ENCODE peak calls at places on chromosomes 13 and 19, in nine cellular contexts. Z is stimulated activated naive CD4-positive, alpha-beta T cell; S is heart right ventricle; N is HEK293T; J is hepatic stellate cell; C is NCI-H69; R is type B pancreatic cell; A is amygdala; K is T-helper 2 cell treated with Interferon-gamma antibody and Interleukin-4, amounts not matched to agents 5 μg/mL and 100 μg/mL, for 36 hours. B is an unnamed sample.

GRCh38 chr13:101065314-101065713 is 351.0 kb downstream of the NALCN start:
- DNase-seq in Z (no peak), S (no peak), N (no peak), J (no peak), C (no peak), R (no peak), A (no peak), K (no peak), B (no peak)

GRCh38 chr19:48213959-48214358 is 41.8 kb downstream of the CARD8 start:
- DNase-seq in Z (no peak), S (no peak), N (no peak), J (no peak), C (no peak), R (no peak), A (no peak), K (no peak), B (no peak)

GRCh38 chr13:97826421-97826965 is 127.0 kb upstream of the IPO5 start:
- DNase-seq in Z (no peak), S (no peak), N (no peak), J (no peak), C (no peak), R (no peak), A (no peak), K (no peak), B (no peak)

GRCh38 chr19:8386990-8387389 is 3.2 kb upstream of the RAB11B start:
- DNase-seq in Z (no peak), S (no peak), N (no peak), J (no peak), C (no peak), R (no peak), A (no peak), K (no peak), B (no peak)

GRCh38 chr13:28336193-28336657 is 158.7 kb downstream of the FLT1 start:
- DNase-seq in Z (no peak), S (peak; percentile 40), N (peak; percentile 49), J (no peak), C (no peak), R (no peak), A (no peak), K (no peak), B (no peak)

GRCh38 chr13:37701972-37702371 is 103.4 kb upstream of the POSTN start:
- DNase-seq in Z (no peak), S (no peak), N (no peak), J (peak; percentile 55), C (no peak), R (no peak), A (no peak), K (no peak), B (peak; percentile 38)

GRCh38 chr19:3272952-3273351 is 48.5 kb downstream of the CELF5 start:
- DNase-seq in Z (no peak), S (no peak), N (no peak), J (no peak), C (no peak), R (no peak), A (no peak), K (no peak), B (no peak)

GRCh38 chr13:63094717-63095116 is 1679.1 kb upstream of the PCDH20 start:
- DNase-seq in Z (no peak), S (no peak), N (no peak), J (no peak), C (no peak), R (no peak), A (no peak), K (no peak), B (no peak)

GRCh38 chr13:23608704-23609413 is 38.6 kb downstream of the TNFRSF19 start:
- DNase-seq in Z (no peak), S (peak; percentile 59), N (no peak), J (no peak), C (peak; percentile 95), R (no peak), A (no peak), K (no peak), B (peak; percentile 75)

GRCh38 chr19:30604657-30605056 is 232.5 kb downstream of the ZNF536 start:
- DNase-seq in Z (no peak), S (no peak), N (no peak), J (no peak), C (no peak), R (no peak), A (no peak), K (no peak), B (no peak)

GRCh38 chr19:28021316-28022185 is 1191.4 kb downstream of the UQCRFS1 start:
- DNase-seq in Z (no peak), S (no peak), N (no peak), J (no peak), C (no peak), R (no peak), A (no peak), K (no peak), B (no peak)

GRCh38 chr13:36357692-36358091 is 11.5 kb upstream of the SPART start:
- DNase-seq in Z (no peak), S (no peak), N (no peak), J (no peak), C (no peak), R (no peak), A (no peak), K (no peak), B (no peak)

GRCh38 chr13:53605306-53605705 is 576.7 kb downstream of the OLFM4 start:
- DNase-seq in Z (no peak), S (no peak), N (no peak), J (no peak), C (peak; percentile 60), R (no peak), A (no peak), K (no peak), B (no peak)

GRCh38 chr19:53903055-53903680 is 5.9 kb upstream of the CACNG7 start:
- DNase-seq in Z (peak; percentile 12), S (peak; percentile 26), N (no peak), J (no peak), C (no peak), R (no peak), A (no peak), K (no peak), B (peak; percentile 45)

GRCh38 chr13:112056284-112056727 is 10.6 kb upstream of the SOX1 start:
- DNase-seq in Z (no peak), S (no peak), N (peak; percentile 21), J (no peak), C (peak; percentile 54), R (no peak), A (no peak), K (no peak), B (no peak)

GRCh38 chr13:36057041-36057440 is 74.1 kb downstream of the DCLK1 start:
- DNase-seq in Z (no peak), S (no peak), N (no peak), J (no peak), C (no peak), R (no peak), A (no peak), K (no peak), B (no peak)

GRCh38 chr19:2261438-2262172 is 5.4 kb upstream of the JSRP1 start:
- DNase-seq in Z (no peak), S (no peak), N (no peak), J (no peak), C (peak; percentile 42), R (no peak), A (no peak), K (peak; percentile 41), B (no peak)

GRCh38 chr13:109671919-109672318 is 114.5 kb downstream of the IRS2 start:
- DNase-seq in Z (no peak), S (no peak), N (no peak), J (no peak), C (no peak), R (no peak), A (no peak), K (no peak), B (no peak)

GRCh38 chr19:342801-343421 is 1.7 kb downstream of the MIER2 start:
- DNase-seq in Z (no peak), S (peak; percentile 76), N (no peak), J (peak; percentile 86), C (no peak), R (no peak), A (peak; percentile 12), K (no peak), B (peak; percentile 87)